ENCODE peak calls at places on chromosomes 1 and 21, in eight cellular contexts. B, Z, L, A, S, C, F and G are unnamed samples.

GRCh38 chr21:45356251-45356650 is 48.7 kb upstream of the COL18A1 start:
- DNase-seq in B (no peak), Z (no peak), L (no peak), A (no peak), S (no peak), C (no peak), F (no peak), G (no peak)

GRCh38 chr1:94962745-94963265 is 35.9 kb upstream of the CNN3 start:
- DNase-seq in B (no peak), Z (peak; percentile 89), L (peak; percentile 40), A (peak; percentile 70), S (no peak), C (no peak), F (no peak), G (no peak)

GRCh38 chr1:80113168-80114038 is 1106.9 kb upstream of the ADGRL4 start:
- DNase-seq in B (no peak), Z (no peak), L (no peak), A (no peak), S (no peak), C (no peak), F (no peak), G (no peak)

GRCh38 chr1:236394016-236394481 is at the start of gene EDARADD:
- DNase-seq in B (no peak), Z (no peak), L (no peak), A (peak; percentile 11), S (no peak), C (no peak), F (no peak), G (peak; percentile 35)

GRCh38 chr1:210302501-210302900 is 26.2 kb upstream of the HHAT start:
- DNase-seq in B (peak; percentile 22), Z (no peak), L (no peak), A (no peak), S (no peak), C (no peak), F (no peak), G (no peak)

GRCh38 chr1:180343931-180344406 is 113.9 kb downstream of the LHX4 start:
- DNase-seq in B (no peak), Z (peak; percentile 55), L (no peak), A (peak; percentile 43), S (no peak), C (peak; percentile 48), F (no peak), G (peak; percentile 49)

GRCh38 chr21:26451014-26451740 is 121.9 kb downstream of the CYYR1 start:
- DNase-seq in B (no peak), Z (no peak), L (no peak), A (no peak), S (no peak), C (no peak), F (no peak), G (peak; percentile 44)

GRCh38 chr1:21149430-21149861 is 27.3 kb downstream of the EIF4G3 start:
- DNase-seq in B (no peak), Z (no peak), L (no peak), A (peak; percentile 82), S (no peak), C (no peak), F (peak; percentile 40), G (peak; percentile 47)

GRCh38 chr1:110210604-110211502 is 739 bp downstream of the KCNC4 start:
- DNase-seq in B (peak; percentile 49), Z (peak; percentile 84), L (peak; percentile 42), A (peak; percentile 35), S (no peak), C (peak; percentile 23), F (no peak), G (no peak)

GRCh38 chr1:960371-961131 is at the start of gene KLHL17:
- DNase-seq in B (peak; percentile 80), Z (peak; percentile 89), L (peak; percentile 70), A (peak; percentile 72), S (no peak), C (peak; percentile 65), F (no peak), G (no peak)

GRCh38 chr1:26405281-26405915 is 5.2 kb upstream of the LIN28A start:
- DNase-seq in B (no peak), Z (no peak), L (no peak), A (peak; percentile 32), S (no peak), C (no peak), F (no peak), G (peak; percentile 25)

GRCh38 chr21:34358866-34359265 is 4.9 kb upstream of the KCNE2 start:
- DNase-seq in B (no peak), Z (no peak), L (no peak), A (no peak), S (no peak), C (no peak), F (no peak), G (no peak)

GRCh38 chr1:11280719-11281376 is 7.8 kb downstream of the UBIAD1 start:
- DNase-seq in B (no peak), Z (peak; percentile 54), L (no peak), A (no peak), S (no peak), C (no peak), F (no peak), G (no peak)

GRCh38 chr21:32382108-32382601 is 10.7 kb downstream of the URB1 start:
- DNase-seq in B (no peak), Z (no peak), L (no peak), A (peak; percentile 56), S (no peak), C (no peak), F (peak; percentile 70), G (peak; percentile 67)

GRCh38 chr21:39022901-39023693 is 160.2 kb downstream of the PSMG1 start:
- DNase-seq in B (peak; percentile 87), Z (no peak), L (peak; percentile 59), A (peak; percentile 98), S (no peak), C (peak; percentile 52), F (no peak), G (no peak)

GRCh38 chr21:39022035-39022900 is 161.0 kb downstream of the PSMG1 start:
- DNase-seq in B (no peak), Z (no peak), L (no peak), A (no peak), S (no peak), C (no peak), F (no peak), G (no peak)

GRCh38 chr21:39018730-39019129 is 164.5 kb downstream of the PSMG1 start:
- DNase-seq in B (no peak), Z (no peak), L (no peak), A (no peak), S (no peak), C (no peak), F (no peak), G (no peak)

GRCh38 chr21:39020751-39021474 is 162.3 kb downstream of the PSMG1 start:
- DNase-seq in B (peak; percentile 36), Z (peak; percentile 70), L (no peak), A (peak; percentile 89), S (no peak), C (no peak), F (no peak), G (peak; percentile 82)

DNA sequence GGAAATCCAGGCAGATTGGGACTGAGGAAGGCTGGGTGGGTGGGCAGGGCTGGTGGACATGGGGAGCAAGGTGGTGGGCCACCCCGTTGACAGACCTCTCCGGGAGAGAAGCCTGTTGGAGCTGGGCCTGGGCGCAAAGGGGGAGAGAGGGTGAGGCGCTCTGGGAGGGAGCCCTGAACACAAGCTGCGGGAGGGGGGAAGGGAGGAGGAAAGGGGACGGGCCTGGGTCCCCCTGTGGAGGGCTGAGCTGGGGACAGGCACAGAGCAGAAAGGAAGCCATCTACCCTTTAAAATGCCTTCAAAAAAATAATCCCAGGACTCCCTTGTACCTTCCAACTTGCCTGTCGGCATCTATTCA is 161.8 kb downstream of the PSMG1 start:
- DNase-seq in B (no peak), Z (no peak), L (no peak), A (no peak), S (no peak), C (no peak), F (no peak), G (no peak)
- H3K4me3 ChIP-seq in B (no peak overlapping the region), Z (no peak overlapping the region), L (no peak overlapping the region), A (no peak overlapping the region), S (no peak overlapping the region), C (no peak overlapping the region), F (no peak overlapping the region), G (no peak overlapping the region)

GRCh38 chr1:98468111-98468717 is 193.3 kb upstream of the SNX7 start:
- DNase-seq in B (no peak), Z (no peak), L (no peak), A (peak; percentile 82), S (no peak), C (peak; percentile 43), F (peak; percentile 11), G (peak; percentile 65)
- TF ChIP-seq CTCF in B (peak; percentile 79), Z (no peak), L (peak; percentile 32), A (peak; percentile 88), S (peak; percentile 51), C (peak; percentile 54), F (peak; percentile 83), G (peak; percentile 63)

GRCh38 chr1:59522925-59523505 is 226.1 kb downstream of the FGGY start:
- DNase-seq in B (no peak), Z (peak; percentile 53), L (no peak), A (no peak), S (no peak), C (no peak), F (no peak), G (no peak)

GRCh38 chr1:59520194-59520593 is 223.3 kb downstream of the FGGY start:
- DNase-seq in B (no peak), Z (no peak), L (peak; percentile 78), A (peak; percentile 63), S (no peak), C (peak; percentile 69), F (no peak), G (no peak)

GRCh38 chr1:59520759-59521442 is 224.0 kb downstream of the FGGY start:
- DNase-seq in B (no peak), Z (no peak), L (peak; percentile 71), A (peak; percentile 89), S (peak; percentile 74), C (no peak), F (no peak), G (no peak)

GRCh38 chr1:59523745-59524450 is 227.0 kb downstream of the FGGY start:
- DNase-seq in B (no peak), Z (no peak), L (no peak), A (no peak), S (no peak), C (no peak), F (no peak), G (no peak)

GRCh38 chr1:59521456-59521855 is 224.6 kb downstream of the FGGY start:
- DNase-seq in B (no peak), Z (no peak), L (no peak), A (no peak), S (no peak), C (no peak), F (no peak), G (no peak)
- H3K4me3 ChIP-seq in B (no peak overlapping the region), Z (no peak overlapping the region), L (no peak overlapping the region), A (no peak overlapping the region), S (no peak overlapping the region), C (no peak overlapping the region), F (no peak overlapping the region), G (no peak overlapping the region)

DNA sequence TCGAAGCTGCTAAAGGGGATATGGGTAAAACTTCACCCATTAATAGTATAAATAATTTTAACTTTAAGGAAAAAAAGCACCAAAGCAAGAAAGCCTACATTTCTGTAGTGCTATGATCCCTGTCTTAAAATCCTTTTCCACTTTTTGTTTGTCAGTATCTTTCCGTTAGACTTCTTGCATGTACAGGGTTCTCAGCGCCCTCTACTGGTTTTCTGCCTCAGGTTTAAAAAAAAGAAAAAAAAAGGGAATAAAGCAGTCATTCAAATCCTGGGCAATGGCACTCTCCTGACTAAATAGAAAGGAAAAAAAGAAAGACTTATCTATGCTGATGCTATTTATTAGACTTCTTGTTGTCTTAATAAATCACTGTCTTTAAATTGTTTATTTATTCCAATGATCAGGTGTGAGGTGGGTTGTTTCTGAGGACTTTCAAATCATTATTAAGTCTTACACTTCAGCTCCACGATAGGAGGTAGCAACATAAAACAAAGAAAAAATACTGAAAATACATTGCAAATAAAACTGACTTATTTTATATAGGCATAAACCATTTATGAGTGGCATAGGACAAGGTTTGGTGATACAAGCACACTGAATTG is 475.4 kb upstream of the NR5A2 start:
- DNase-seq in B (no peak), Z (no peak), L (no peak), A (peak; percentile 84), S (no peak), C (peak; percentile 66), F (peak; percentile 17), G (peak; percentile 60)
- TF ChIP-seq CTCF in B (peak; percentile 70), Z (peak; percentile 18), L (peak; percentile 27), A (peak; percentile 73), S (peak; percentile 64), C (peak; percentile 37), F (peak; percentile 83), G (peak; percentile 65)